ENCODE peak calls at places on chromosomes 6 and 20, in four cellular contexts. T is MM.1S, X is thyroid gland, V is uterus. J is an unnamed sample.

GRCh38 chr20:12949429-12949980 is 59.3 kb upstream of the SPTLC3 start:
- DNase-seq in T (peak; percentile 80), X (no peak), V (no peak), J (no peak)

GRCh38 chr6:30350519-30350918 is 5.6 kb downstream of the RPP21 start:
- DNase-seq in T (no peak), X (no peak), V (no peak), J (no peak)

GRCh38 chr6:21149460-21149859 is 444.1 kb upstream of the SOX4 start:
- DNase-seq in T (no peak), X (no peak), V (no peak), J (no peak)

GRCh38 chr20:22583773-22584629 is at the start of gene FOXA2:
- DNase-seq in T (no peak), X (peak; percentile 60), V (no peak), J (no peak)

GRCh38 chr20:54657268-54657826 is 182.0 kb downstream of the DOK5 start:
- DNase-seq in T (no peak), X (no peak), V (no peak), J (no peak)

GRCh38 chr20:35575958-35576357 is 34.1 kb downstream of the ERGIC3 start:
- DNase-seq in T (no peak), X (no peak), V (no peak), J (no peak)

GRCh38 chr6:31794294-31794865 is 1.2 kb downstream of the VARS1 start:
- DNase-seq in T (peak; percentile 30), X (no peak), V (no peak), J (no peak)

GRCh38 chr20:22502731-22503191 is 81.6 kb downstream of the FOXA2 start:
- DNase-seq in T (no peak), X (no peak), V (no peak), J (no peak)

GRCh38 chr6:45438849-45439406 is 61.2 kb upstream of the SUPT3H start:
- DNase-seq in T (no peak), X (no peak), V (no peak), J (no peak)

GRCh38 chr6:62102387-62102786 is 183.6 kb downstream of the KHDRBS2 start:
- DNase-seq in T (no peak), X (no peak), V (no peak), J (no peak)

GRCh38 chr6:131909408-131910218 is 41.6 kb downstream of the CCN2 start:
- DNase-seq in T (peak; percentile 84), X (peak; percentile 73), V (peak; percentile 82), J (peak; percentile 77)

GRCh38 chr20:39936401-39936800 is 752.6 kb downstream of the MAFB start:
- DNase-seq in T (no peak), X (no peak), V (no peak), J (no peak)

GRCh38 chr20:39943336-39943735 is 745.7 kb downstream of the MAFB start:
- DNase-seq in T (no peak), X (no peak), V (no peak), J (no peak)

GRCh38 chr20:39941235-39941634 is 747.8 kb downstream of the MAFB start:
- DNase-seq in T (no peak), X (no peak), V (no peak), J (no peak)

GRCh38 chr20:39935921-39936320 is 753.1 kb downstream of the MAFB start:
- DNase-seq in T (no peak), X (no peak), V (no peak), J (no peak)

GRCh38 chr20:39939241-39939865 is 749.7 kb downstream of the MAFB start:
- DNase-seq in T (no peak), X (no peak), V (no peak), J (no peak)
- H3K9me3 ChIP-seq in T (no peaks in the 10 kb centered on the region), X (no peaks in the 10 kb centered on the region), V (no peaks in the 10 kb centered on the region), J (peaks cover 3% of the 10 kb centered on the region)

GRCh38 chr20:60528141-60528540 is 569.9 kb downstream of the CDH26 start:
- DNase-seq in T (no peak), X (peak; percentile 74), V (no peak), J (no peak)
- H3K9me3 ChIP-seq in T (no peaks in the 10 kb centered on the region), X (no peaks in the 10 kb centered on the region), V (no peaks in the 10 kb centered on the region), J (no peaks in the 10 kb centered on the region)

DNA sequence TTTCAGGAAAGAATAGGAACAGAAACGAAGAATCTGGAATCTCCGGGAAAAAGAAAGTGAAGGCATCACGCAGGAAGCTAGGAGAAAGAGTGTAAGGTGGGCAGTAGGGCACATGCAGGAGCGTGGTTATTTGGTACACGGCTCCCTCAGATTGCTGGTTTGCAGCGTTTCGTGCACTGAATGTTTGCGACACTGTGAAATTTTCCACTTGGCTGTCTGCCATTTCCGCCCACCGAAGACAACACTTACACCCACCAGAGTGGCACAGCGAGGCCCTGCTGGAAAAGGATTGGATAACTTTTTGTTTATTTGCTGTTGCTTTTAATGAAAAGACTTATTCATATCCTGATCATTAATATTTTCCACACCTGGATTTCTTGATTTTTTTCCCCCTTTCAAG is 248.3 kb downstream of the GMPR start:
- DNase-seq in T (no peak), X (no peak), V (no peak), J (no peak)
- H3K9me3 ChIP-seq in T (no peaks in the 10 kb centered on the region), X (no peaks in the 10 kb centered on the region), V (no peaks in the 10 kb centered on the region), J (no peaks in the 10 kb centered on the region)

GRCh38 chr6:117627533-117627932 is 25.2 kb upstream of the GOPC start:
- DNase-seq in T (no peak), X (no peak), V (no peak), J (no peak)

GRCh38 chr6:117624869-117625481 is 22.7 kb upstream of the GOPC start:
- DNase-seq in T (no peak), X (no peak), V (no peak), J (no peak)

DNA sequence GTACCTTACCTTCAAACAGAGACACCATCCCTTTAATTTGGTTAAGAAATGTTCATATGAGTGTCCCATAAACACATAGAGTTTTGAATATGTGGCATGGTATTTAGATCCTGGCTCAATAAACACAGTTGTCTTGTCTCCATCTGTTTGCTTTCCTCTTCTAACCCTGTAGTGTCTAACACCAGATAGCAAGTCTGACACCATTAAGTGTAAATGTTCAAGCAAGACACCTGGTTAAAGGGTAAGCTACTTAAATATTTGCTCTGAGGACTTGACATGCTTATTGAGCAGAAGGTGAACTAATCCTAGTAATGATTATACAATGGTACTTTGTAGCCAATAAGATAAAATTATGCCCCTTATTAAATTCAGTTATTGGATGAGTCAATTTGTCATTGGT is 26.8 kb upstream of the GOPC start:
- DNase-seq in T (no peak), X (no peak), V (no peak), J (no peak)
- H3K9me3 ChIP-seq in T (no peaks in the 10 kb centered on the region), X (peaks cover 4% of the 10 kb centered on the region), V (no peaks in the 10 kb centered on the region), J (no peaks in the 10 kb centered on the region)

GRCh38 chr20:34209111-34209510 is 32.1 kb upstream of the ASIP start:
- DNase-seq in T (no peak), X (no peak), V (no peak), J (no peak)
- H3K9me3 ChIP-seq in T (no peaks in the 10 kb centered on the region), X (no peaks in the 10 kb centered on the region), V (no peaks in the 10 kb centered on the region), J (peaks cover 2% of the 10 kb centered on the region)

GRCh38 chr6:37393530-37393929 is 39.5 kb upstream of the CMTR1 start:
- DNase-seq in T (no peak), X (no peak), V (no peak), J (no peak)

GRCh38 chr6:37389857-37390256 is 36.1 kb downstream of the RNF8 start:
- DNase-seq in T (no peak), X (no peak), V (no peak), J (no peak)

GRCh38 chr6:37388578-37388977 is 34.8 kb downstream of the RNF8 start:
- DNase-seq in T (no peak), X (no peak), V (no peak), J (no peak)

GRCh38 chr6:37396571-37397185 is 36.3 kb upstream of the CMTR1 start:
- DNase-seq in T (no peak), X (no peak), V (no peak), J (no peak)

GRCh38 chr6:37391100-37391499 is 37.3 kb downstream of the RNF8 start:
- DNase-seq in T (no peak), X (no peak), V (no peak), J (no peak)
- H3K9me3 ChIP-seq in T (no peaks in the 10 kb centered on the region), X (no peaks in the 10 kb centered on the region), V (no peaks in the 10 kb centered on the region), J (no peaks in the 10 kb centered on the region)

GRCh38 chr6:22959571-22959970 is 390.2 kb downstream of the HDGFL1 start:
- DNase-seq in T (no peak), X (no peak), V (no peak), J (no peak)
- H3K9me3 ChIP-seq in T (no peaks in the 10 kb centered on the region), X (no peaks in the 10 kb centered on the region), V (no peaks in the 10 kb centered on the region), J (no peaks in the 10 kb centered on the region)

GRCh38 chr6:144689503-144690040 is 404.4 kb downstream of the UTRN start:
- DNase-seq in T (no peak), X (no peak), V (no peak), J (no peak)
- H3K9me3 ChIP-seq in T (no peaks in the 10 kb centered on the region), X (no peaks in the 10 kb centered on the region), V (peaks cover 11% of the 10 kb centered on the region), J (no peaks in the 10 kb centered on the region)